ENCODE peak calls at places on chromosomes 1 and 21, in six cellular contexts. O, B, L, W, N and Y are unnamed samples.

GRCh38 chr1:160260436-160261382 is 1.6 kb downstream of the DCAF8 start:
- DNase-seq in O (peak), B (no peak), L (no peak), W (no peak), N (no peak), Y (peak)

GRCh38 chr1:20233394-20233793 is 47.1 kb upstream of the PLA2G2C start:
- DNase-seq in O (peak), B (no peak), L (no peak), W (no peak), N (no peak), Y (no peak)

GRCh38 chr1:228646717-228647522 is 88.4 kb upstream of the RHOU start:
- DNase-seq in O (peak), B (no peak), L (peak), W (peak), N (peak), Y (peak)

GRCh38 chr1:43008425-43009108 is 49.9 kb upstream of the SLC2A1 start:
- DNase-seq in O (no peak), B (no peak), L (no peak), W (no peak), N (no peak), Y (no peak)

GRCh38 chr1:168719306-168720111 is 9.5 kb downstream of the DPT start:
- DNase-seq in O (no peak), B (no peak), L (no peak), W (no peak), N (no peak), Y (no peak)

GRCh38 chr1:50268049-50268448 is 155.2 kb downstream of the DMRTA2 start:
- DNase-seq in O (no peak), B (no peak), L (no peak), W (no peak), N (no peak), Y (no peak)

GRCh38 chr1:49995734-49996133 is 28.0 kb downstream of the AGBL4 start:
- DNase-seq in O (no peak), B (no peak), L (no peak), W (no peak), N (no peak), Y (no peak)

GRCh38 chr1:169019419-169020058 is 87.0 kb upstream of the ATP1B1 start:
- DNase-seq in O (no peak), B (no peak), L (no peak), W (peak), N (no peak), Y (no peak)

GRCh38 chr1:51916587-51917405 is 38.3 kb upstream of the NRDC start:
- DNase-seq in O (peak), B (no peak), L (no peak), W (no peak), N (no peak), Y (no peak)

GRCh38 chr1:22831729-22832413 is 121.2 kb downstream of the EPHB2 start:
- DNase-seq in O (peak), B (no peak), L (no peak), W (peak), N (no peak), Y (peak)

GRCh38 chr21:37032293-37032692 is 25.8 kb downstream of the RIPPLY3 start:
- DNase-seq in O (no peak), B (no peak), L (no peak), W (no peak), N (no peak), Y (no peak)

GRCh38 chr1:38564946-38565570 is 294.5 kb downstream of the RRAGC start:
- DNase-seq in O (no peak), B (no peak), L (no peak), W (no peak), N (no peak), Y (no peak)

GRCh38 chr1:157124855-157125254 is 13.3 kb downstream of the ETV3 start:
- DNase-seq in O (no peak), B (no peak), L (no peak), W (no peak), N (no peak), Y (no peak)

GRCh38 chr1:186295980-186296379 is 79.1 kb downstream of the TPR start:
- DNase-seq in O (peak), B (no peak), L (no peak), W (no peak), N (no peak), Y (no peak)

GRCh38 chr1:204320413-204320812 is 39.3 kb downstream of the PLEKHA6 start:
- DNase-seq in O (peak), B (no peak), L (no peak), W (no peak), N (no peak), Y (no peak)

GRCh38 chr1:111234866-111235265 is 7.4 kb downstream of the CHI3L2 start:
- DNase-seq in O (peak), B (no peak), L (no peak), W (no peak), N (no peak), Y (no peak)

GRCh38 chr1:204670152-204670927 is 15.2 kb downstream of the LRRN2 start:
- DNase-seq in O (peak), B (peak), L (no peak), W (no peak), N (no peak), Y (peak)

GRCh38 chr1:168338589-168339503 is 58.2 kb downstream of the TBX19 start:
- DNase-seq in O (no peak), B (no peak), L (no peak), W (no peak), N (no peak), Y (no peak)

GRCh38 chr1:41955461-41956159 is 36.9 kb upstream of the HIVEP3 start:
- DNase-seq in O (peak), B (no peak), L (no peak), W (no peak), N (no peak), Y (peak)

GRCh38 chr1:146007048-146007784 is 10.8 kb upstream of the TXNIP start:
- DNase-seq in O (peak), B (no peak), L (no peak), W (no peak), N (no peak), Y (peak)

GRCh38 chr1:219209578-219209977 is 35.9 kb downstream of the LYPLAL1 start:
- DNase-seq in O (no peak), B (no peak), L (no peak), W (no peak), N (no peak), Y (no peak)

GRCh38 chr1:25517476-25518394 is 25.7 kb upstream of the LDLRAP1 start:
- DNase-seq in O (no peak), B (no peak), L (peak), W (no peak), N (no peak), Y (no peak)
- H3K4me3 ChIP-seq in O (no peak), B (no peak), L (no peak), W (no peak), N (no peak), Y (no peak)

GRCh38 chr1:15953294-15953771 is 22.6 kb downstream of the ZBTB17 start:
- DNase-seq in O (peak), B (no peak), L (no peak), W (no peak), N (no peak), Y (no peak)

GRCh38 chr1:15955552-15955951 is 20.3 kb downstream of the ZBTB17 start:
- DNase-seq in O (no peak), B (no peak), L (no peak), W (no peak), N (no peak), Y (no peak)

GRCh38 chr1:15952317-15953258 is 23.3 kb downstream of the ZBTB17 start:
- DNase-seq in O (peak), B (no peak), L (no peak), W (no peak), N (no peak), Y (peak)

GRCh38 chr1:15953791-15954201 is 22.1 kb downstream of the ZBTB17 start:
- DNase-seq in O (no peak), B (no peak), L (no peak), W (no peak), N (no peak), Y (no peak)

DNA sequence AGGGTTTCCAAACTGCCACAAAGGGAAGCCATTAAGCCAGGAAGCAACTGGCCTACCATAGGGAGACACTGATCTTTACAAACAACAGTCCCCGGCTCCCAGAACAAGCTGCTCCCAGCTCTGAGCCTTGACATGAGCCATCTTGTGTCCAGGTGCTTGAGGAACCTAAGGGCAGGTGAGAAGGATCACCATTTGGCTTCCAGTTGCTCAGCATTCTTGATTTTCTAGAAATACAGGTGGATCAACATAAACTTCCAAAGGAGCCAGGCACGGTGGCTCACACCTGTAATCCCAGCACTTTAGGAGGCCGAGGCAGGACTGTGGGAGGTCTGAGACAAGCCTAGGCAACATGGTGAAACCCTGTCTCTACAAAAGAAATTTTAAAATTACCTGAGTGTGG is 21.6 kb downstream of the ZBTB17 start:
- DNase-seq in O (no peak), B (no peak), L (no peak), W (no peak), N (no peak), Y (no peak)
- TF ChIP-seq CTCF in O (no peak), B (no peak), L (no peak), W (no peak), N (no peak), Y (no peak)

DNA sequence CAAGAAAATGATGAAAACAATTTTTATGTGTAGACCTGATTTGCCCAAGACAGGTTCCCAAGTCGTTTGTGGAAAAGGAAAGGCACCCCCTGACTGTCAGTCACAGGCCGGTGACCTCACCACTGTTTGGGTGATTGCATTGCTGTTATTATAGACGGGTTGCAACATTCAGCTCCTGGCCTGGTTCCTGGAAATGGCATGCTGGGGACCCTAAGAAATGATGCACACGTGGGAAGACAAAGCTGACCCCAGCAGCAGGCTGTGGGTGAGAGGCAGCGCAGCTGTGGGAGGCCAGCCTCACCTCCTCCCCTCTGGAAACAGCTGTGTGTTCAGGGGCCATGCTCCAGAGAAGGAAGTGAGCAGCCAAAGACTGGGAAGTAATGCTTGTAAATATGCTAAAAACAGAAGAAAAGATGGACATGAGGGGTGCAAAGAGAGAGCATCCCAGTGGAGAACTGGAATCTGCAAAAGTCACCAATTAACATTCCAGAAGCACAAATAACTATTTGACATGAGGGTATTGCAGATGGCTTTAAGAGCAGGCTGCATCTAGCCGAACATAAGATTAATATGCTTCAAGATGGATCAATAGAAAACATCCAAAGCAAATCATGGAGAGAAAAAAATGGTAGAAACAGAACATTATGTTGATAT is 23.4 kb upstream of the ABCG1 start:
- DNase-seq in O (peak), B (no peak), L (peak), W (no peak), N (no peak), Y (no peak)
- H3K4me3 ChIP-seq in O (no peak), B (no peak), L (no peak), W (no peak), N (no peak), Y (no peak)

GRCh38 chr1:46334030-46334384 is 6.6 kb upstream of the NSUN4 start:
- DNase-seq in O (no peak), B (no peak), L (no peak), W (no peak), N (no peak), Y (no peak)

GRCh38 chr1:46333300-46334029 is 7.1 kb upstream of the NSUN4 start:
- DNase-seq in O (peak), B (no peak), L (no peak), W (no peak), N (no peak), Y (no peak)
- TF ChIP-seq CTCF in O (peak), B (no peak), L (peak), W (no peak), N (no peak), Y (peak)

DNA sequence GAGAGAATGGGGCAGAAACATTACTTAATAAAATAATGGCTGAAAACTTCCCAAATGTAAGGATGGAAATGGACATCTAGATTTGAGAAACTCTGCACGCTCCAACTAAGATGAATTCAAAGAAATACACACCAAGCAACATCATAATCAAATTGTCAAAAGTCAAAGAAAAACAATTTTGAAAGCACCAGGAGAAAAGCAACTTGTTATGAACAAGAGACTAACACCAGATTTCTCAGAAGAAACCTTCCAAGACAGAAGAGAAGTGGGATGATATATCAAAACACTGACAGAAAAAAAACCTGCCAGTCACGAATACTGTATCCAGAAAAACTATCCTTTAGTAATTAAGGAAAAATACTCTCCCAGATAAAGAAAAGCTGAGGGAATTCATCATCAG is 208.6 kb upstream of the SAMSN1 start:
- DNase-seq in O (no peak), B (no peak), L (no peak), W (no peak), N (no peak), Y (no peak)
- H3K4me3 ChIP-seq in O (no peak), B (no peak), L (no peak), W (no peak), N (no peak), Y (no peak)

DNA sequence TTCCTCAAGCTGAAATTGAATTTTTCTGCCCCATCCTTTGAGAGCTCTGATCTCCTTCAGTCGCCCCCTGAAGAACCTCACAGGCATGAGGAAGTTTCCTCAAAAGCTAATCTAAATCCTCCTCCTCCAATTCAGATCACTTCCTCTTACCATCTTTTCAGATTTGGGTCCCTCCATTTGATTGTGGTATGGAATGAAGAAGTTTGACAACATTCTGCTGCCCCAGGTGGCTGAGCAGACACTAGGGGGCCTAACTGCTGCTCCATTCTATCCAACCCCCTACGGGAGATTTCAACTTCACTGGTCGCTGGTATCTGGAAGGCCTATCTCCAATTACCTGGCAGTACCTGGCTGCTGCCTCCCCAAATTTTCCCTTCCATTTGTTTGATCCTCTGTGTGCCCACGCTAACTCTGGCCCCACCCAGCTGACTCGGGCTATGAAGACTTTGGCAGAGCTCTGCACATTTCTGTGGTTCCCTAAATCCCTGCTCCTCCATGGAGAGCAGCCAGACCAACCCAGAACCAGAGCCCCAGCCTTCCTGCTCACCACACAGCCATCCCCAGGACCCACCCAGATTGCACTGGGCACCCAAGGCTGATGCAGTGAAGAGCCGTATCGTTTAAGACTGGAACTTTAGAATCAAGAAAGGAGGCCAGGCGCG is 7.8 kb downstream of the IRF6 start:
- DNase-seq in O (no peak), B (no peak), L (no peak), W (no peak), N (no peak), Y (no peak)
- TF ChIP-seq CTCF in O (no peak), B (no peak), L (no peak), W (no peak), N (no peak), Y (peak)

DNA sequence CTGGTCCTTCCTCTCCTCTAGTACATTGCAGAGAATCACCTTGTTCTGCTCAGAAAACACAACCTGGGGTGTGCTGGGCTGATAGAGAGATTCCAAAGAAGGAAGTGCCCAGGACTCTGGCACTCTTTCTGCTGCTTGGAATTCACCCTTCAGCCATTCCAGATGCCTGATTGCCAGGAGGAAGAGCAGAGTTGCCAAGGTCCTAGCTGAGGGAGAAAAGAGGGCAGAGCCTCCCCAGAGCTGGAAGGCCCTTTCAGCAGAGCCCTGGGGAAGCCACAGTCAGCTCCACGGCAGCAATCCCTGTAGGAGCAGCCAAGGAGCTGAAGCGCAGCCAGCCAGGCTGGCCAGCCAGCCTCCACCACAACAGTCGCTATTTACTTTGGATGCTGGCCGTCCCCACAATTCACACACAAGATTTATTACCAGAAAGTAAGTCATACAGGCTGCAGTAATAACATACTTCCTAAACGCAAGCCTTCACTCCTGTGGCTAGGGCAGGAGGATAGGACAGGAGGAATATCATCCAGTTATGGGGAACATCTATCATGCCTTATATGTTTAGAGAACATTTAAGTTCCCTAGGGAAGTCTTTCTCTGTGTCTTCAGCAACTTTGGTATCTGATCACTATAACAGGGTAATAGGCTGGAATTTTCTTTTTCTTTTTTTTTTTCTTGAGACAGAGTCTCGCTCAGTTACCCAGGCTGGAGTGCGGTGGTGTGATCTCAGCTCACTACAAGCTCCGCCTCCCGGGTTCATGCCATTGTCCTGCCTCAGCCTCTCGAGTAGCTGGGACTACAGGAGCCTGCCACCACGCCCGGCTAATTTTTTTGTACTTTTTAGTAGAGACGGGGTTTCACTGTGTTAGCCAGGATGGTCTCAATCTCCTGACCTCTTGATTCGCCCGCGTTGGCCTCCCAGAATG is 36.6 kb upstream of the SLC44A3 start:
- DNase-seq in O (peak), B (peak), L (peak), W (peak), N (peak), Y (no peak)
- H3K4me3 ChIP-seq in O (no peak), B (no peak), L (no peak), W (no peak), N (no peak), Y (no peak)

GRCh38 chr1:225842788-225843425 is 33.0 kb downstream of the EPHX1 start:
- DNase-seq in O (no peak), B (no peak), L (no peak), W (peak), N (no peak), Y (no peak)

GRCh38 chr1:225840713-225841112 is 30.8 kb downstream of the EPHX1 start:
- DNase-seq in O (no peak), B (no peak), L (no peak), W (no peak), N (no peak), Y (no peak)

GRCh38 chr1:225843426-225843795 is 33.5 kb downstream of the EPHX1 start:
- DNase-seq in O (no peak), B (no peak), L (no peak), W (peak), N (no peak), Y (no peak)

GRCh38 chr1:225840223-225840610 is 30.3 kb downstream of the EPHX1 start:
- DNase-seq in O (no peak), B (no peak), L (no peak), W (peak), N (no peak), Y (no peak)

DNA sequence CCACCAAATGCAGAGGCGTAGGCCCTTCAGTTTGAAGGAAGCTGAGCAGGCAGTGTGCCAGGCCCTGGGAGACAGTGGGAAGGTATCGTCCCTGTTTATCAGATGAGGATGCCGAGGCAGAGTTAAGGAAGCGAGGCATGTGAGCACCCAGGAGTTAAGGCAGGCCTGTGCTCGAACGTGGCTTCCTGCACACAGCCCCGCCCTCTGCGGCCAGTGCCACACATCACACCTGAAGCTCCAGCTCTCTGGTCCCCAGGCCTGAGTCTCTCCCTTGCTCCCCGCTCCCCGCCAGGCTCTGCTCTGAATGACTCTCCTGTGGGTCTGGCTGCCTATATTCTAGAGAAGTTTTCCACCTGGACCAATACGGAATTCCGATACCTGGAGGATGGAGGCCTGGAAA is 32.1 kb downstream of the EPHX1 start:
- DNase-seq in O (no peak), B (no peak), L (no peak), W (peak), N (no peak), Y (no peak)
- TF ChIP-seq CTCF in O (no peak), B (no peak), L (no peak), W (no peak), N (no peak), Y (no peak)

GRCh38 chr1:180234369-180235076 is 4.5 kb downstream of the LHX4 start:
- DNase-seq in O (no peak), B (no peak), L (peak), W (peak), N (no peak), Y (no peak)
- H3K4me3 ChIP-seq in O (no peak), B (no peak), L (peak), W (no peak), N (no peak), Y (no peak)

GRCh38 chr1:7474786-7475502 is 296.2 kb upstream of the VAMP3 start:
- DNase-seq in O (no peak), B (no peak), L (peak), W (no peak), N (no peak), Y (no peak)
- TF ChIP-seq CTCF in O (no peak), B (no peak), L (no peak), W (no peak), N (no peak), Y (peak)